ENCODE peak calls at places on chromosome 6, in five cellular contexts. One of them, this sample, is unnamed.

GRCh38 chr6:118086189-118086588 is 179.1 kb downstream of the SLC35F1 start:
- DNase-seq in fibroblast of lung: no peak
- DNase-seq in colonic mucosa: no peak
- DNase-seq in PC-3: no peak
- DNase-seq in endothelial cell of umbilical vein: no peak
- DNase-seq in this sample: no peak

GRCh38 chr6:169556758-169557505 is 144.9 kb downstream of the WDR27 start:
- DNase-seq in fibroblast of lung: no peak
- DNase-seq in colonic mucosa: no peak
- DNase-seq in PC-3: no peak
- DNase-seq in endothelial cell of umbilical vein: no peak
- DNase-seq in this sample: no peak

GRCh38 chr6:134535831-134536230 is 217.9 kb upstream of the SGK1 start:
- DNase-seq in fibroblast of lung: no peak
- DNase-seq in colonic mucosa: no peak
- DNase-seq in PC-3: peak; percentile 4
- DNase-seq in endothelial cell of umbilical vein: no peak
- DNase-seq in this sample: no peak

GRCh38 chr6:26022166-26022510 is 59.5 kb downstream of the TRIM38 start:
- DNase-seq in fibroblast of lung: peak; percentile 90
- DNase-seq in colonic mucosa: peak; percentile 70
- DNase-seq in PC-3: peak; percentile 77
- DNase-seq in endothelial cell of umbilical vein: peak; percentile 90
- DNase-seq in this sample: peak; percentile 78

GRCh38 chr6:25387921-25388320 is 108.7 kb downstream of the CARMIL1 start:
- DNase-seq in fibroblast of lung: no peak
- DNase-seq in colonic mucosa: no peak
- DNase-seq in PC-3: no peak
- DNase-seq in endothelial cell of umbilical vein: no peak
- DNase-seq in this sample: no peak

GRCh38 chr6:22062807-22063408 is 233.9 kb downstream of the PRL start:
- DNase-seq in fibroblast of lung: no peak
- DNase-seq in colonic mucosa: no peak
- DNase-seq in PC-3: no peak
- DNase-seq in endothelial cell of umbilical vein: peak; percentile 30
- DNase-seq in this sample: no peak

GRCh38 chr6:132570221-132570777 is at the start of gene TAAR6:
- DNase-seq in fibroblast of lung: no peak
- DNase-seq in colonic mucosa: no peak
- DNase-seq in PC-3: no peak
- DNase-seq in endothelial cell of umbilical vein: no peak
- DNase-seq in this sample: no peak

GRCh38 chr6:16130932-16131387 is 2.1 kb downstream of the MYLIP start:
- DNase-seq in fibroblast of lung: peak; percentile 87
- DNase-seq in colonic mucosa: peak; percentile 74
- DNase-seq in PC-3: peak; percentile 72
- DNase-seq in endothelial cell of umbilical vein: peak; percentile 88
- DNase-seq in this sample: peak; percentile 79

GRCh38 chr6:38264605-38265004 is 375.1 kb downstream of the BTBD9 start:
- DNase-seq in fibroblast of lung: no peak
- DNase-seq in colonic mucosa: no peak
- DNase-seq in PC-3: no peak
- DNase-seq in endothelial cell of umbilical vein: no peak
- DNase-seq in this sample: no peak

GRCh38 chr6:47106216-47106615 is 64.1 kb upstream of the ADGRF1 start:
- DNase-seq in fibroblast of lung: no peak
- DNase-seq in colonic mucosa: no peak
- DNase-seq in PC-3: no peak
- DNase-seq in endothelial cell of umbilical vein: no peak
- DNase-seq in this sample: no peak

GRCh38 chr6:163293286-163293685 is 121.2 kb upstream of the QKI start:
- DNase-seq in fibroblast of lung: no peak
- DNase-seq in colonic mucosa: no peak
- DNase-seq in PC-3: no peak
- DNase-seq in endothelial cell of umbilical vein: no peak
- DNase-seq in this sample: no peak

GRCh38 chr6:28506807-28507475 is 8.7 kb downstream of the GPX6 start:
- DNase-seq in fibroblast of lung: no peak
- DNase-seq in colonic mucosa: no peak
- DNase-seq in PC-3: no peak
- DNase-seq in endothelial cell of umbilical vein: no peak
- DNase-seq in this sample: no peak

GRCh38 chr6:11628562-11628961 is 91.0 kb downstream of the TMEM170B start:
- DNase-seq in fibroblast of lung: no peak
- DNase-seq in colonic mucosa: no peak
- DNase-seq in PC-3: no peak
- DNase-seq in endothelial cell of umbilical vein: no peak
- DNase-seq in this sample: no peak

GRCh38 chr6:45714795-45715507 is 300.7 kb downstream of the CLIC5 start:
- DNase-seq in fibroblast of lung: peak; percentile 92
- DNase-seq in colonic mucosa: peak; percentile 63
- DNase-seq in PC-3: peak; percentile 89
- DNase-seq in endothelial cell of umbilical vein: peak; percentile 80
- DNase-seq in this sample: peak; percentile 81

GRCh38 chr6:15825332-15825930 is 162.6 kb upstream of the DTNBP1 start:
- DNase-seq in fibroblast of lung: no peak
- DNase-seq in colonic mucosa: no peak
- DNase-seq in PC-3: no peak
- DNase-seq in endothelial cell of umbilical vein: no peak
- DNase-seq in this sample: no peak

GRCh38 chr6:123091091-123091895 is 95.3 kb downstream of the CLVS2 start:
- DNase-seq in fibroblast of lung: peak; percentile 55
- DNase-seq in colonic mucosa: no peak
- DNase-seq in PC-3: peak; percentile 79
- DNase-seq in endothelial cell of umbilical vein: peak; percentile 86
- DNase-seq in this sample: peak; percentile 23

GRCh38 chr6:126531840-126532239 is 191.9 kb downstream of the CENPW start:
- DNase-seq in fibroblast of lung: no peak
- DNase-seq in colonic mucosa: no peak
- DNase-seq in PC-3: no peak
- DNase-seq in endothelial cell of umbilical vein: no peak
- DNase-seq in this sample: no peak

GRCh38 chr6:121506761-121507754 is 71.6 kb downstream of the GJA1 start:
- DNase-seq in fibroblast of lung: peak; percentile 52
- DNase-seq in colonic mucosa: no peak
- DNase-seq in PC-3: no peak
- DNase-seq in endothelial cell of umbilical vein: no peak
- DNase-seq in this sample: peak; percentile 91

GRCh38 chr6:22828179-22829062 is 259.1 kb downstream of the HDGFL1 start:
- DNase-seq in fibroblast of lung: peak; percentile 93
- DNase-seq in colonic mucosa: peak; percentile 23
- DNase-seq in PC-3: peak; percentile 97
- DNase-seq in endothelial cell of umbilical vein: peak; percentile 99
- DNase-seq in this sample: peak; percentile 99

GRCh38 chr6:117906454-117906904 is 585 bp upstream of the SLC35F1 start:
- DNase-seq in fibroblast of lung: no peak
- DNase-seq in colonic mucosa: no peak
- DNase-seq in PC-3: peak; percentile 11
- DNase-seq in endothelial cell of umbilical vein: no peak
- DNase-seq in this sample: no peak

GRCh38 chr6:83590413-83590812 is 78.1 kb downstream of the PRSS35 start:
- DNase-seq in fibroblast of lung: peak; percentile 45
- DNase-seq in colonic mucosa: no peak
- DNase-seq in PC-3: no peak
- DNase-seq in endothelial cell of umbilical vein: no peak
- DNase-seq in this sample: no peak

GRCh38 chr6:82571431-82571830 is 207.8 kb downstream of the TPBG start:
- DNase-seq in fibroblast of lung: no peak
- DNase-seq in colonic mucosa: no peak
- DNase-seq in PC-3: no peak
- DNase-seq in endothelial cell of umbilical vein: no peak
- DNase-seq in this sample: no peak

GRCh38 chr6:142419071-142419470 is 117.3 kb downstream of the ADGRG6 start:
- DNase-seq in fibroblast of lung: no peak
- DNase-seq in colonic mucosa: no peak
- DNase-seq in PC-3: no peak
- DNase-seq in endothelial cell of umbilical vein: no peak
- DNase-seq in this sample: no peak

GRCh38 chr6:100137759-100138158 is 143.7 kb upstream of the MCHR2 start:
- DNase-seq in fibroblast of lung: no peak
- DNase-seq in colonic mucosa: no peak
- DNase-seq in PC-3: no peak
- DNase-seq in endothelial cell of umbilical vein: no peak
- DNase-seq in this sample: no peak

GRCh38 chr6:128655978-128656498 is 135.6 kb upstream of the PTPRK start:
- DNase-seq in fibroblast of lung: peak; percentile 78
- DNase-seq in colonic mucosa: no peak
- DNase-seq in PC-3: peak; percentile 89
- DNase-seq in endothelial cell of umbilical vein: peak; percentile 93
- DNase-seq in this sample: peak; percentile 96

GRCh38 chr6:7646394-7646793 is 56.4 kb downstream of the SNRNP48 start:
- DNase-seq in fibroblast of lung: peak; percentile 7
- DNase-seq in colonic mucosa: no peak
- DNase-seq in PC-3: no peak
- DNase-seq in endothelial cell of umbilical vein: no peak
- DNase-seq in this sample: no peak

GRCh38 chr6:160733045-160733646 is 31.1 kb downstream of the PLG start:
- DNase-seq in fibroblast of lung: peak; percentile 55
- DNase-seq in colonic mucosa: peak; percentile 25
- DNase-seq in PC-3: peak; percentile 68
- DNase-seq in endothelial cell of umbilical vein: no peak
- DNase-seq in this sample: peak; percentile 7

GRCh38 chr6:161242779-161243693 is 30.8 kb downstream of the AGPAT4 start:
- DNase-seq in fibroblast of lung: peak; percentile 80
- DNase-seq in colonic mucosa: no peak
- DNase-seq in PC-3: no peak
- DNase-seq in endothelial cell of umbilical vein: no peak
- DNase-seq in this sample: peak; percentile 87

GRCh38 chr6:8562133-8562532 is 126.8 kb upstream of the SLC35B3 start:
- DNase-seq in fibroblast of lung: no peak
- DNase-seq in colonic mucosa: no peak
- DNase-seq in PC-3: no peak
- DNase-seq in endothelial cell of umbilical vein: no peak
- DNase-seq in this sample: no peak

GRCh38 chr6:3318226-3318625 is 59.5 kb downstream of the PSMG4 start:
- DNase-seq in fibroblast of lung: no peak
- DNase-seq in colonic mucosa: no peak
- DNase-seq in PC-3: no peak
- DNase-seq in endothelial cell of umbilical vein: no peak
- DNase-seq in this sample: no peak

GRCh38 chr6:65289491-65289890 is 417.5 kb downstream of the EYS start:
- DNase-seq in fibroblast of lung: peak; percentile 40
- DNase-seq in colonic mucosa: no peak
- DNase-seq in PC-3: peak; percentile 24
- DNase-seq in endothelial cell of umbilical vein: peak; percentile 77
- DNase-seq in this sample: peak; percentile 40

GRCh38 chr6:97850458-97851218 is 567.6 kb upstream of the MMS22L start:
- DNase-seq in fibroblast of lung: peak; percentile 1
- DNase-seq in colonic mucosa: no peak
- DNase-seq in PC-3: peak; percentile 7
- DNase-seq in endothelial cell of umbilical vein: no peak
- DNase-seq in this sample: peak; percentile 78

GRCh38 chr6:106618324-106618723 is 11.0 kb downstream of the RTN4IP1 start:
- DNase-seq in fibroblast of lung: no peak
- DNase-seq in colonic mucosa: no peak
- DNase-seq in PC-3: no peak
- DNase-seq in endothelial cell of umbilical vein: no peak
- DNase-seq in this sample: no peak

GRCh38 chr6:142566628-142567396 is 265.0 kb downstream of the ADGRG6 start:
- DNase-seq in fibroblast of lung: peak; percentile 63
- DNase-seq in colonic mucosa: peak; percentile 54
- DNase-seq in PC-3: peak; percentile 71
- DNase-seq in endothelial cell of umbilical vein: peak; percentile 62
- DNase-seq in this sample: peak; percentile 20

GRCh38 chr6:169097336-169098052 is 156.2 kb downstream of the THBS2 start:
- DNase-seq in fibroblast of lung: peak; percentile 96
- DNase-seq in colonic mucosa: no peak
- DNase-seq in PC-3: peak; percentile 58
- DNase-seq in endothelial cell of umbilical vein: no peak
- DNase-seq in this sample: peak; percentile 100

DNA sequence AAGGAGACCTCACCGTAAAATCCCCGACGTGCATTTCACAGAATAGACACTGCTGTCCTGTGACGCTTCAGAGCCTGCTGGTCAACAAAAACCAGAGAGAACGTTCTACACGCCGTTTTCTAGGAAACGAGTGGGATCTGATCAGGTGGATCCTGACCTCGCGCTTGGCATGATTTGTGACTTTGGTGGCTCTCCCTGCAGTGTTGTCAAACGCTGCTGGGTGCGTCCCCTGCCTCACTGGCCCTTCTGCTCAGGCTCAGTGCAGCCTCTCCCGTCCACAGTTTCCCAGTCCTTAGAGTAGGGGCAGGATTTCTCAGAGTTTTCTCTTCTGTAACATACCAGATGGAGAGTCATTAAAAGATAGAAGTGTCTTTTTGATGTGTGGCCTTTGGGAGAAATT is 27.6 kb upstream of the IRF4 start:
- DNase-seq in fibroblast of lung: no peak
- DNase-seq in colonic mucosa: no peak
- DNase-seq in PC-3: no peak
- DNase-seq in endothelial cell of umbilical vein: no peak
- DNase-seq in this sample: no peak
- H3K9ac ChIP-seq in fibroblast of lung: no peak overlapping the region
- H3K9ac ChIP-seq in colonic mucosa: no peak overlapping the region
- H3K9ac ChIP-seq in PC-3: no peak overlapping the region
- H3K9ac ChIP-seq in endothelial cell of umbilical vein: no peak overlapping the region
- H3K9ac ChIP-seq in this sample: no peak overlapping the region

GRCh38 chr6:34463299-34463698 is 2.6 kb upstream of the PACSIN1 start:
- DNase-seq in fibroblast of lung: no peak
- DNase-seq in colonic mucosa: no peak
- DNase-seq in PC-3: no peak
- DNase-seq in endothelial cell of umbilical vein: no peak
- DNase-seq in this sample: no peak
- H3K4me1 ChIP-seq in fibroblast of lung: peaks cover 2% of the 10 kb centered on the region
- H3K4me1 ChIP-seq in colonic mucosa: peaks cover 3% of the 10 kb centered on the region
- H3K4me1 ChIP-seq in PC-3: peaks cover 20% of the 10 kb centered on the region
- H3K4me1 ChIP-seq in endothelial cell of umbilical vein: no peaks in the 10 kb centered on the region
- H3K4me1 ChIP-seq in this sample: peaks cover 5% of the 10 kb centered on the region

GRCh38 chr6:4509506-4509905 is 266.7 kb upstream of the CDYL start:
- DNase-seq in fibroblast of lung: no peak
- DNase-seq in colonic mucosa: no peak
- DNase-seq in PC-3: no peak
- DNase-seq in endothelial cell of umbilical vein: no peak
- DNase-seq in this sample: no peak

GRCh38 chr6:4503700-4504099 is 272.5 kb upstream of the CDYL start:
- DNase-seq in fibroblast of lung: no peak
- DNase-seq in colonic mucosa: no peak
- DNase-seq in PC-3: no peak
- DNase-seq in endothelial cell of umbilical vein: no peak
- DNase-seq in this sample: no peak

GRCh38 chr6:4504700-4505099 is 271.5 kb upstream of the CDYL start:
- DNase-seq in fibroblast of lung: peak; percentile 14
- DNase-seq in colonic mucosa: no peak
- DNase-seq in PC-3: no peak
- DNase-seq in endothelial cell of umbilical vein: no peak
- DNase-seq in this sample: no peak

GRCh38 chr6:4506806-4507205 is 269.4 kb upstream of the CDYL start:
- DNase-seq in fibroblast of lung: no peak
- DNase-seq in colonic mucosa: no peak
- DNase-seq in PC-3: no peak
- DNase-seq in endothelial cell of umbilical vein: no peak
- DNase-seq in this sample: no peak

GRCh38 chr6:4506221-4506620 is 270.0 kb upstream of the CDYL start:
- DNase-seq in fibroblast of lung: peak; percentile 16
- DNase-seq in colonic mucosa: no peak
- DNase-seq in PC-3: no peak
- DNase-seq in endothelial cell of umbilical vein: no peak
- DNase-seq in this sample: no peak
- H3K9ac ChIP-seq in fibroblast of lung: no peak overlapping the region
- H3K9ac ChIP-seq in colonic mucosa: no peak overlapping the region
- H3K9ac ChIP-seq in PC-3: no peak overlapping the region
- H3K9ac ChIP-seq in endothelial cell of umbilical vein: no peak overlapping the region
- H3K9ac ChIP-seq in this sample: no peak overlapping the region

GRCh38 chr6:30767944-30768301 is 23.6 kb upstream of the IER3 start:
- DNase-seq in fibroblast of lung: no peak
- DNase-seq in colonic mucosa: no peak
- DNase-seq in PC-3: no peak
- DNase-seq in endothelial cell of umbilical vein: no peak
- DNase-seq in this sample: no peak
- H3K4me1 ChIP-seq in fibroblast of lung: peaks cover 21% of the 10 kb centered on the region
- H3K4me1 ChIP-seq in colonic mucosa: no peaks in the 10 kb centered on the region
- H3K4me1 ChIP-seq in PC-3: peaks cover 36% of the 10 kb centered on the region
- H3K4me1 ChIP-seq in endothelial cell of umbilical vein: peaks cover 41% of the 10 kb centered on the region
- H3K4me1 ChIP-seq in this sample: peaks cover 47% of the 10 kb centered on the region